ENCODE peak calls at places on chromosomes 16 and 17, in five cellular contexts. R, V, B, G and E are unnamed samples.

GRCh38 chr16:71311553-71312158 is 22.5 kb upstream of the CMTR2 start:
- DNase-seq in G (peak; percentile 54), B (no peak), R (peak; percentile 13), V (no peak), E (no peak)

GRCh38 chr17:9181640-9182039 is 160.3 kb downstream of the NTN1 start:
- DNase-seq in R (no peak), V (no peak), B (no peak), G (no peak), E (no peak)

GRCh38 chr16:17567455-17567854 is 96.7 kb upstream of the XYLT1 start:
- DNase-seq in V (no peak), G (no peak), B (no peak), R (no peak), E (no peak)

GRCh38 chr17:47604268-47604927 is 45.3 kb upstream of the KPNB1 start:
- DNase-seq in V (no peak), R (no peak), B (no peak), G (no peak), E (no peak)

GRCh38 chr16:4385066-4385788 is 13.6 kb downstream of the VASN start:
- DNase-seq in G (no peak), R (no peak), V (no peak), B (no peak), E (no peak)

GRCh38 chr17:39737761-39738567 is at the start of gene GRB7:
- DNase-seq in B (no peak), R (peak; percentile 98), V (no peak), G (peak; percentile 56), E (no peak)

GRCh38 chr17:8421571-8421970 is 14.1 kb upstream of the NDEL1 start:
- DNase-seq in V (no peak), G (no peak), R (no peak), B (no peak), E (no peak)

GRCh38 chr16:72722552-72722951 is 325.4 kb downstream of the ZFHX3 start:
- DNase-seq in R (no peak), B (no peak), V (no peak), G (no peak), E (no peak)

GRCh38 chr16:69017036-69017783 is 88.2 kb upstream of the HAS3 start:
- DNase-seq in R (peak; percentile 56), V (no peak), G (no peak), B (no peak), E (no peak)

GRCh38 chr16:11112723-11113348 is 143.2 kb downstream of the SOCS1 start:
- DNase-seq in G (no peak), R (no peak), B (no peak), V (peak; percentile 79), E (no peak)

GRCh38 chr17:44159519-44160210 is 10.8 kb upstream of the ASB16 start:
- DNase-seq in G (no peak), R (no peak), V (no peak), B (no peak), E (no peak)

GRCh38 chr16:81729451-81729850 is 49.6 kb upstream of the PLCG2 start:
- DNase-seq in B (no peak), R (no peak), G (peak; percentile 17), V (no peak), E (no peak)

GRCh38 chr17:47325176-47325575 is 1.4 kb downstream of the EFCAB13 start:
- DNase-seq in G (no peak), B (no peak), V (no peak), R (no peak), E (no peak)

GRCh38 chr17:83079340-83079747 is at the start of gene METRNL:
- DNase-seq in B (peak; percentile 76), G (no peak), V (no peak), R (peak; percentile 77), E (peak; percentile 92)

GRCh38 chr16:80123189-80123588 is 417.6 kb upstream of the DYNLRB2 start:
- DNase-seq in R (no peak), G (no peak), B (no peak), V (no peak), E (no peak)

GRCh38 chr16:71584543-71585317 is 7.8 kb upstream of the TAT start:
- DNase-seq in G (no peak), V (no peak), B (no peak), R (no peak), E (no peak)

DNA sequence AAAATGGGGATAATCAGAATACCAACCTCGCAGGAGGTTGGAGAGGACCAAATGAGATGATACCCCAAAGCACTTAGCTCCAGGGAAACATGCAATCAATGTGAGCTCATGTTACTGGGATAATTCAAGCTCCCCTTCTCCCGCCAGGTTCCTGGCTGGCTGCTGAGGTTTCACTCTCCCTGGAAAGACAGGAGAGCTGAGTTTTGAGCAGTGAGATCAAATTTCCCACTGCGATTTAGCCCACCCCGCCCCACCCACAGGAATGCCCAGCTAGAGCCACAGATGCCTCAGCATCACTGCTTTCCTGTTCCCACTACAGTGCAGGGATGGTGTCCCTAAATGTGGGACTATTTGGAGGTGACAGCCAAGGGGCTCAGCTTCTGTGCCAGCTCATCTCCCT is 56.7 kb downstream of the ZNF423 start:
- DNase-seq in V (no peak), G (no peak), R (no peak), B (no peak), E (no peak)
- TF ChIP-seq EP300 in V (no peak), G (no peak), R (no peak), B (no peak), E (no peak)

GRCh38 chr16:1379863-1380174 is 28.1 kb downstream of the GNPTG start:
- DNase-seq in B (no peak), R (peak; percentile 33), G (peak; percentile 32), V (no peak), E (no peak)

GRCh38 chr16:1378087-1378803 is 26.5 kb downstream of the GNPTG start:
- DNase-seq in R (no peak), B (no peak), V (no peak), G (no peak), E (no peak)

GRCh38 chr16:1378804-1379053 is 27.0 kb downstream of the GNPTG start:
- DNase-seq in B (no peak), R (no peak), G (no peak), V (no peak), E (no peak)

GRCh38 chr16:1380195-1380594 is 28.5 kb downstream of the GNPTG start:
- DNase-seq in R (no peak), V (no peak), B (no peak), G (no peak), E (no peak)

DNA sequence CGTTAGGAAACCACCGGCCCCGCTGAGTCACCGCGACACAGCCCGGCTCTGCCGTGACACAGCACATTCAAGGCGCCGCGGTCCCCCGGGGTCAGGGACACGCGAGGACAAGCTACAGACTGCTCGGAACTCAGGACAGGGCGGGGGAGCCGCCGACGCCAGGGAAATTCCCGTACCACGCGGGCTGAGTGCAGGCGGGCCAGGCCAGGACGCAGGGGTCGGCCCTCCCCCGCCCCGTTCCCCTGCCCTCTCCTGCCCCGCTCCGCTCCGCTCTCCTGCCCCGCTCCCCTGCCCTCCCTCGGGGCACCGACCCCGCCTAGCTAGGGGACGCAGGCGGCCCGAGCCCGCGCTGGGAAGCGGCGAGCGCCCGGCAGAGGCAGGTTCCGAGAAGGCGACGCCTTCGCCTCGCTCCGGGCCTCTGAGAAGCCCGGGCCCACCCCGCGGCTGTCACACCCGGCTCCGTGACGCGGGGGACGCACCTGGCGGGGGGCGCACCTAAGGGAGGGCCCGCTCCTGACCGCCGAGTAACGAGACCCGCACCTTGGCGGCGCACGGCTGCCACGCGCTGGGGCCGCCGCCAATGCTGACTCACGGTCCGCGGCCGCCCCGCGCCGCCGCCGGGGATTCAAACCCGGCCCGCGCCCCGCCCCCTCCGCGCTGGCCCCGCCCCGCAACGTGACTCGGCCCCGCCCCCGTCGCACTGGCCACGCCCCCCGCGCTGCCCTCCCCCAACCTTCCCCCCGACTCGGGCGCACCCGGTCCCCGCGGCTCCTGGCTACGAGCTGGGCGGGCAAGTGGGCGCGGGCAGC is 27.5 kb downstream of the GNPTG start:
- DNase-seq in B (peak; percentile 66), G (peak; percentile 60), V (no peak), R (peak; percentile 76), E (peak; percentile 86)
- TF ChIP-seq EP300 in B (no peak), G (peak; percentile 62), V (no peak), R (no peak), E (peak; percentile 7)

GRCh38 chr16:30615358-30616076 is 5.3 kb upstream of the ZNF689 start:
- DNase-seq in G (peak; percentile 76), B (no peak), R (peak; percentile 80), V (no peak), E (no peak)

GRCh38 chr16:30606004-30606403 is 4.2 kb downstream of the ZNF689 start:
- DNase-seq in B (no peak), R (no peak), G (no peak), V (no peak), E (no peak)

GRCh38 chr16:30605148-30605547 is 5.0 kb downstream of the ZNF689 start:
- DNase-seq in G (no peak), R (no peak), B (no peak), V (no peak), E (no peak)

GRCh38 chr16:30609002-30609927 is 924 bp downstream of the ZNF689 start:
- DNase-seq in G (no peak), R (peak; percentile 51), B (peak; percentile 66), V (no peak), E (peak; percentile 79)

GRCh38 chr16:30609928-30610839 is at the start of gene ZNF689:
- DNase-seq in B (peak; percentile 93), G (peak; percentile 98), V (peak; percentile 93), R (peak; percentile 98), E (peak; percentile 98)
- TF ChIP-seq EP300 in B (no peak), G (peak; percentile 14), V (no peak), R (no peak), E (no peak)

DNA sequence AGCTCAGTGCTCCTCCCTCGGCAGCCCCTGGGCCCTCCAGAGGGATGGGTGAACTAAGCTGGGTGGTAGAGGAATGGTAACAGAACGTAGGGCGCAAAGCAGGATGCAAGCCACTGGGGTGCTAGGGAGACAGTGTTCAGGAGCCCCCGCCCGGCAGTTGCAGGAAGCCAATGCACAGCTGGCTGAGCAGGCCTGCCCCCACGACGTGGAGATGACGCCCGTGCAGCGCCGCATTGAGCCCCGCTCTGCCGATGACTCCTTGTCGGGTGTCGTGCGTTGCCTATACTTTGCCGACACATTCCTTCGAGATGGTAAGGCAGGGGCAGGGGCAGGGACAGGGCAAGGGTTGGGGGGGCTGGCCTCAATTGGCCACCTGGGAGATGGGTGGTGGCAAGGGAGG is 12.9 kb downstream of the LLGL1 start:
- DNase-seq in R (no peak), G (no peak), B (no peak), V (no peak), E (no peak)
- TF ChIP-seq EP300 in R (no peak), G (no peak), B (no peak), V (no peak), E (no peak)